ENCODE peak calls at places on chromosomes 12 and 14, in five cellular contexts. E is ovary, P is body of pancreas, K is adrenal gland, T is Peyer's patch. R is an unnamed sample.

GRCh38 chr14:72855913-72856312 is 38.0 kb downstream of the DPF3 start:
- DNase-seq in E (no peak), P (no peak), K (no peak), T (no peak), R (no peak)

GRCh38 chr12:3005736-3006135 is 46.5 kb downstream of the TEAD4 start:
- DNase-seq in E (no peak), P (no peak), K (no peak), T (no peak), R (no peak)

GRCh38 chr14:93100098-93100497 is 15.6 kb downstream of the ITPK1 start:
- DNase-seq in E (no peak), P (no peak), K (no peak), T (no peak), R (no peak)

GRCh38 chr12:64476844-64477243 is 24.9 kb downstream of the TBK1 start:
- DNase-seq in E (no peak), P (no peak), K (no peak), T (no peak), R (no peak)

GRCh38 chr12:107139787-107140186 is 46.4 kb upstream of the CRY1 start:
- DNase-seq in E (no peak), P (no peak), K (no peak), T (no peak), R (no peak)

GRCh38 chr12:28998662-28999120 is 150.4 kb upstream of the FAR2 start:
- DNase-seq in E (no peak), P (no peak), K (no peak), T (no peak), R (peak; percentile 27)

GRCh38 chr14:24367506-24368214 is at the start of gene NFATC4:
- DNase-seq in E (peak; percentile 87), P (peak; percentile 77), K (peak; percentile 89), T (peak; percentile 47), R (peak; percentile 93)

GRCh38 chr12:91637789-91638624 is 455.4 kb upstream of the DCN start:
- DNase-seq in E (no peak), P (no peak), K (no peak), T (no peak), R (no peak)

GRCh38 chr12:120119395-120119973 is 2.9 kb upstream of the RAB35 start:
- DNase-seq in E (no peak), P (no peak), K (no peak), T (no peak), R (no peak)
- H3K4me1 ChIP-seq in E (peaks cover 15% of the 10 kb centered on the region), P (peaks cover 34% of the 10 kb centered on the region), K (peaks cover 29% of the 10 kb centered on the region), T (peaks cover 20% of the 10 kb centered on the region), R (peaks cover 29% of the 10 kb centered on the region)

GRCh38 chr14:99544971-99545370 is 59.0 kb downstream of the CCDC85C start:
- DNase-seq in E (no peak), P (no peak), K (no peak), T (no peak), R (peak; percentile 81)
- H3K27ac ChIP-seq in E (no peak overlapping the region), P (no peak overlapping the region), K (peak overlapping the region; percentile 65), T (no peak overlapping the region), R (peak overlapping the region; percentile 18)

DNA sequence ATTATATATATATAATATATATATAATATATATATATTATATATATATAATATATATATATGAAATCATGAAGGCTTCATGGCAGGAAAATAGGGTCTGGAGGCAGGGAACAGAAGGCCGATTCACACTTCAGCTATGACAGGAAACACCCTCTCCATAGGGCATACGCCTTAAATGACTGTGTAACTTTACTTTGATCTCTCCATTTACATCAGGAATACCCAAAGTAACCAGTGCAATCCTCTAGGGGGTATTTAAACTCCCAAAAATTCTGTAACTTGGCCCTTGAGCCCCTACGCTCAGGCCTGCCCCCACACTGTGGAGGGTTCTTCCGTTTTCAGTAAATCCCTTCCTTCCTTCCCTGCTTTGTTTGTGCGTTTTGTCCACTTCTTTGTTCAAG is 40.4 kb upstream of the PPP2R5C start:
- DNase-seq in E (no peak), P (no peak), K (no peak), T (peak; percentile 8), R (no peak)
- TF ChIP-seq POLR2A in E (no peak), P (no peak), K (no peak), T (no peak), R (no peak)

GRCh38 chr12:132492951-132493350 is 3.0 kb downstream of the FBRSL1 start:
- DNase-seq in E (no peak), P (no peak), K (no peak), T (no peak), R (no peak)

GRCh38 chr12:132495165-132495544 is 5.2 kb downstream of the FBRSL1 start:
- DNase-seq in E (no peak), P (no peak), K (no peak), T (no peak), R (no peak)

GRCh38 chr12:132494294-132495164 is 4.6 kb downstream of the FBRSL1 start:
- DNase-seq in E (peak; percentile 33), P (peak; percentile 81), K (peak; percentile 69), T (no peak), R (peak; percentile 80)

GRCh38 chr12:132492522-132492921 is 2.6 kb downstream of the FBRSL1 start:
- DNase-seq in E (no peak), P (no peak), K (peak; percentile 61), T (no peak), R (no peak)

GRCh38 chr12:132493482-132494178 is 3.7 kb downstream of the FBRSL1 start:
- DNase-seq in E (no peak), P (no peak), K (no peak), T (no peak), R (no peak)
- H3K4me1 ChIP-seq in E (peaks cover 44% of the 10 kb centered on the region), P (peaks cover 80% of the 10 kb centered on the region), K (peaks cover 57% of the 10 kb centered on the region), T (peaks cover 31% of the 10 kb centered on the region), R (peaks cover 77% of the 10 kb centered on the region)

GRCh38 chr14:55077155-55077554 is 25.7 kb downstream of the MAPK1IP1L start:
- DNase-seq in E (no peak), P (peak; percentile 20), K (peak; percentile 19), T (no peak), R (peak; percentile 9)

GRCh38 chr14:55073856-55074255 is 22.4 kb downstream of the MAPK1IP1L start:
- DNase-seq in E (no peak), P (no peak), K (no peak), T (no peak), R (peak; percentile 78)

GRCh38 chr14:55071870-55072640 is 20.6 kb downstream of the MAPK1IP1L start:
- DNase-seq in E (no peak), P (no peak), K (peak; percentile 24), T (no peak), R (peak; percentile 21)

GRCh38 chr14:55075628-55076027 is 24.2 kb downstream of the MAPK1IP1L start:
- DNase-seq in E (no peak), P (no peak), K (no peak), T (no peak), R (peak; percentile 6)

DNA sequence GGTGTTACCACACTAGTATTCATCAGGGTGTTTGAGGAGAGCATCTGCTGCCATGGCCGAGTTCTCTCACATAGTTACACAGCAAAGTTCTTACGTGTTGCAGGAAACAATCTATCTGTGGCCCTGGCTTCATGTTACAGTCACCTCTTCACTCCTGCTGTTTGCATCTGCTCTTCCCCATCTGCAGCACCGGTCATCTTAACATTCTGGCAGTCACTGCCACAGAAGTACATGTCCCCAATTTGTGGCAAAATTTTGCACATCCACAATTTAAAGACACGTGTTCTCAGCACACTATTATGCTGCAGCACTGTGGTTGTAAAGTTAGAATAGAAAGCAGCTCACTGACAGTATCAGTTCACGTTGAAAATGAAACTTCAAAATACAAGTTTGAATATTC is 23.2 kb downstream of the MAPK1IP1L start:
- DNase-seq in E (no peak), P (no peak), K (no peak), T (no peak), R (peak; percentile 17)
- H3K27ac ChIP-seq in E (no peak overlapping the region), P (no peak overlapping the region), K (no peak overlapping the region), T (no peak overlapping the region), R (no peak overlapping the region)

GRCh38 chr12:54279632-54280400 is at the start of gene CBX5:
- DNase-seq in E (peak; percentile 99), P (peak; percentile 100), K (peak; percentile 99), T (peak; percentile 97), R (peak; percentile 99)
- TF ChIP-seq POLR2A in E (peak; percentile 91), P (peak; percentile 92), K (peak; percentile 35), T (peak; percentile 76), R (peak; percentile 71)

GRCh38 chr12:68361953-68362352 is 29.8 kb upstream of the MDM1 start:
- DNase-seq in E (no peak), P (no peak), K (no peak), T (no peak), R (no peak)
- H3K4me1 ChIP-seq in E (no peaks in the 10 kb centered on the region), P (peaks cover 7% of the 10 kb centered on the region), K (peaks cover 10% of the 10 kb centered on the region), T (peaks cover 15% of the 10 kb centered on the region), R (peaks cover 7% of the 10 kb centered on the region)

GRCh38 chr12:31843399-31844095 is 114.7 kb upstream of the AMN1 start:
- DNase-seq in E (no peak), P (no peak), K (no peak), T (no peak), R (no peak)
- H3K27ac ChIP-seq in E (no peak overlapping the region), P (no peak overlapping the region), K (no peak overlapping the region), T (no peak overlapping the region), R (no peak overlapping the region)

DNA sequence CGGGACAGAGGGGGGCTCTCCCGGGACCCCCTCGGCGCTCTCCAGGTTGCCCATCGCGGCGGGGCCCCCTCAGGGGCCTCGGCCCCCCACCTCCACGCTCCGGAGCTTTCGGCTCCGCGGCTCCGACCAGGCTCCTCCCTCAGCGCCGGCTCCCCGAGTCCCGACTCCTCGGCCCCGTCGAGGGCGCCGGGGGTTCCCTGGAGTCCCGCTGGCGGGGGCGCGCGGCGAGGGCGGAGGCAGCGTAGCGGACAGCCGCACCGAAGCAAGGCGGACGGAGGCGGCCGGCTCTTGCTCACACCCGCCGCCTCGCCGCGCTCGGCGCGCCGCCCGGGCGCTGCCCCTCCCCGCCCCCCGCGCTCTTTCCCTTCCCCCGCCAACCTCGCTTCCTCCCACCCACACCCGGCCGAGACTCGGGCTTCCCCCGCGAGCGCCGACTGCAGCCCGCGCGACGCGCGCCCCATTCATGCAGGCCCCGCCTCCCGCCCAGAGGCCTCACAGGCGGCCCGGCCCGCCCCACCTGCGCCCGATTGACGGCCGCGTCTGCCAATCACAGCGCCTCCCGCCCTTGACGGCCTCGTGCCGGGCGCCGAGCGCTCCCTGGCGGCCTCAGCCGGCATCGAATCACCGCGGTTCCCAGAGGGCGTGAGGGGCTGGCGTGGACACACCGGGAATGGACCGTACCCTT is at the start of gene FMNL3:
- DNase-seq in E (peak; percentile 100), P (peak; percentile 97), K (peak; percentile 98), T (peak; percentile 98), R (peak; percentile 99)
- TF ChIP-seq POLR2A in E (peak; percentile 65), P (no peak), K (no peak), T (no peak), R (peak; percentile 9)

GRCh38 chr14:37422319-37422718 is 172.7 kb downstream of the FOXA1 start:
- DNase-seq in E (no peak), P (no peak), K (no peak), T (no peak), R (no peak)
- H3K4me1 ChIP-seq in E (no peaks in the 10 kb centered on the region), P (no peaks in the 10 kb centered on the region), K (no peaks in the 10 kb centered on the region), T (no peaks in the 10 kb centered on the region), R (no peaks in the 10 kb centered on the region)

R was measured in testis.